ENCODE peak calls at places on chromosomes 7 and 10, in four cellular contexts. F is upper lobe of right lung, C is lower leg skin, R is hepatocyte. L is an unnamed sample.

GRCh38 chr10:28375399-28376354 is 72.8 kb upstream of the MPP7 start:
- DNase-seq in F (no peak), C (no peak), R (peak), L (no peak)

GRCh38 chr10:103666109-103666508 is 172.6 kb downstream of the NEURL1 start:
- DNase-seq in F (no peak), C (no peak), R (no peak), L (no peak)

GRCh38 chr7:143416565-143417149 is 8.0 kb upstream of the EPHA1 start:
- DNase-seq in F (no peak), C (no peak), R (peak), L (no peak)

GRCh38 chr7:28315565-28316420 is 96.5 kb upstream of the CREB5 start:
- DNase-seq in F (no peak), C (peak), R (no peak), L (no peak)

GRCh38 chr7:12315049-12315448 is 88.6 kb downstream of the VWDE start:
- DNase-seq in F (no peak), C (no peak), R (peak), L (no peak)

GRCh38 chr7:13336227-13336626 is 648.8 kb downstream of the ARL4A start:
- DNase-seq in F (no peak), C (no peak), R (no peak), L (no peak)

GRCh38 chr7:24328050-24328449 is 44.1 kb downstream of the NPY start:
- DNase-seq in F (peak), C (no peak), R (no peak), L (no peak)

GRCh38 chr7:95478139-95479037 is 7.4 kb upstream of the ASB4 start:
- DNase-seq in F (no peak), C (no peak), R (peak), L (no peak)

GRCh38 chr10:132540456-132540855 is 2.9 kb downstream of the INPP5A start:
- DNase-seq in F (no peak), C (no peak), R (no peak), L (no peak)

GRCh38 chr7:42262907-42263466 is 26.0 kb upstream of the GLI3 start:
- DNase-seq in F (no peak), C (peak), R (peak), L (no peak)

GRCh38 chr7:37031571-37032257 is 307.4 kb upstream of the AOAH start:
- DNase-seq in F (peak), C (peak), R (peak), L (no peak)

GRCh38 chr10:117736655-117737054 is 194.1 kb downstream of the EMX2 start:
- DNase-seq in F (no peak), C (peak), R (peak), L (no peak)

GRCh38 chr10:123999261-123999660 is 94.1 kb downstream of the CHST15 start:
- DNase-seq in F (no peak), C (no peak), R (no peak), L (no peak)
- TF ChIP-seq CTCF in F (no peak), C (no peak), R (no peak), L (no peak)

GRCh38 chr7:16023046-16023445 is 336.6 kb upstream of the MEOX2 start:
- DNase-seq in F (no peak), C (no peak), R (no peak), L (no peak)
- TF ChIP-seq CTCF in F (no peak), C (no peak), R (no peak), L (no peak)

DNA sequence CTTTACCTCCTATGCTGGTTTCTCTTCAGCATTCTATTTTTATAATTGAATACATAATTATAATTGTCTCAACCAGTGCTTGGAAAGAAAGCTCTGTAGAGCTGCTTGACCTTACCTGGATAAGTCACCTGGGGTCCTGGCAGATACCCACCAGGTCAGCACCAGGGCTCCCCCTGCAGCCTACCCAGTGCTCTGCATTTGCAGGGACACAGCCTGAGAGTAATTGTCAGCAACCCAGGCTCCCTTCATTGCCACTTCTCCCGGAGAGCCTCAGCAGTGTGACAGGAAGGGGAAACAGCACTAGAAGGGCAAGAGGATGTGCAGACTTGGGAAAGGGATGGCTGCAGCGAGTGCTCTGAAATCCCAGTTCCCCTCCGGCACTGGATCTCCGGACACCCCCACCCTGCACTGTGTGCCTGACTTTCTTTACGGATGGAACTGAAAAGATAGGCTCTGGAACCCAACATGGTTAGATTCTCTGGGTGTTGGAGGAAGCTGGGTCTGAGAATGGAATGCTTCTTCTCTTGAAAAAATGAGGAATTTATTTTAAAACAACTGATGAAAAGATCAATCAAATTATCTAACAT is 11.4 kb upstream of the PAX4 start:
- DNase-seq in F (no peak), C (no peak), R (peak), L (no peak)
- TF ChIP-seq CTCF in F (peak), C (no peak), R (peak), L (no peak)

DNA sequence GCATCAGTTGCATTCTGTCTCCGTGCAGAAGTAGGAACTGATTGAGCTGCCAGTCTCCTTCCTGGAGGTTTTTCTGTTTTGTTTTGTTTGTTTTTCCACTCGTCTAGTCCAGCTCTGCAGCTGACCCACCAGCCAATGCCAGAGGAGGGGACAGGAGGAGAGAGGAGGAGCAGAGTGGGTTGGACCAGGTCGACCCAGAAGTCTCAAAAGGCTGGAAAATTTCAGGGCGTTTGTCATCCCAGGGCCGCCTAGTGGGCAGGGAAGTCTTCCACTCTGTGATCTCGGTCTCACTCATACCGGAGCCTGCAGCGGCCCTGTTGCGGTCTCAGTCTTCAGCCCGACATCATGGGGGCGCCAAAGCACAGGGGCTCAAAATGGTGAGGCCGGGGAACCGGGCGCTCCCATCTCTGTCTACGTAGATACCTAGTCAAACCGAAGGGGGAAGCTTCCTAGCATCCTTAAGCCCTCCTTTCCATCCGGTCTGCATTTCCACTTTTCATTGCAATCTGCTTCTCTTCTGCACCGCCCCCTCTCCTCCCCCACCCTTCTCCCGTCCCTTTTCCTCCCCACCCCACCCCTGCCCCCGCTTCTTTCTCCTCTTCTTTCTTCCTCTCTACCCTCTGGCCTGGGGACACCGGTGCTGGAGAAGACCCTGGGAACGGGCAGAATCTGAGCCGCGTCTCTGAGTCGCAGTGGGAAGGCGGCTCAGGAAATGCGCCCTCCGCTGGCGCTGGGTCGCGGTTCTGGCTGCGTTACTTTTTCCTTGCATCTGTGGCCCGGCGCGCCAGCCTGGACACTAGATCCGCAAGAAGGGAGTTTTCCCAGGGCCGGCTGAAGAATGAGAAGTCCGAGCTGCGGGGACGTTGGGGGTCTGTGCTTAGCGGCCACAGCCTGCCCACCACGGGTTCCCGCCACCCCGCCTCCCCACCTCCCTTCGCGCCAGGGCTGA is 16.2 kb upstream of the PAX2 start:
- DNase-seq in F (peak), C (no peak), R (peak), L (no peak)
- TF ChIP-seq CTCF in F (peak), C (no peak), R (peak), L (no peak)

DNA sequence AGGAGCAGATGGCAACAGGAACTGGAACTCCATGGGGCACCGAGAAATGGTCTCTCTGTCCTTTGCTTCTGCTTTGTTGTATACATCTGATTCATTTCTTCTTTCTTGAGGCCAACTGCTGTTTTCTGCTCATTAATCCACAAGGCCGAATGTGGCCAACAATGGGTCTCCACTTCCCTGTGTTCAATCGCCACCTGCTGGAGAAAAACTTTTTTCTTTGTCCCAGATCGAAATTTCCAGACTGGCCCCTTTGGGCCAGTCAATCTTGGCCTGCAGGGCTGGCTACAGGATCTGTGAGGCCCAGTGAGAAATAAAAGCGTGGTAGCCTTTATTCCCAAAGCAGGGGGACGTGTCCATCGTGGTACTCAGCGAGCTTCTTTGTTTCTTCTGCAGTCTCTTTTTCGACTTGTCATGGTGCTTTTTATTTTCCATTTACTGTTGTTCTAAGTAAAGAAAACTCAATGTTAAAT is 58.8 kb downstream of the PARP12 start:
- DNase-seq in F (peak), C (no peak), R (peak), L (no peak)
- TF ChIP-seq CTCF in F (peak), C (no peak), R (peak), L (no peak)

GRCh38 chr10:70201105-70201504 is 30.8 kb upstream of the SAR1A start:
- DNase-seq in F (no peak), C (no peak), R (no peak), L (no peak)

GRCh38 chr10:70193391-70193844 is 23.1 kb upstream of the SAR1A start:
- DNase-seq in F (no peak), C (no peak), R (peak), L (no peak)

GRCh38 chr10:70197235-70197952 is 27.1 kb upstream of the SAR1A start:
- DNase-seq in F (no peak), C (no peak), R (no peak), L (no peak)

GRCh38 chr10:70198696-70199466 is 28.6 kb upstream of the SAR1A start:
- DNase-seq in F (no peak), C (no peak), R (no peak), L (no peak)
- TF ChIP-seq CTCF in F (no peak), C (no peak), R (no peak), L (no peak)

GRCh38 chr10:77422491-77423338 is 214.9 kb downstream of the KCNMA1 start:
- DNase-seq in F (no peak), C (no peak), R (no peak), L (no peak)

GRCh38 chr10:77419056-77419455 is 218.6 kb downstream of the KCNMA1 start:
- DNase-seq in F (no peak), C (no peak), R (no peak), L (no peak)

GRCh38 chr10:77421576-77421975 is 216.0 kb downstream of the KCNMA1 start:
- DNase-seq in F (no peak), C (no peak), R (no peak), L (no peak)

GRCh38 chr10:77419979-77420378 is 217.6 kb downstream of the KCNMA1 start:
- DNase-seq in F (no peak), C (no peak), R (no peak), L (no peak)

DNA sequence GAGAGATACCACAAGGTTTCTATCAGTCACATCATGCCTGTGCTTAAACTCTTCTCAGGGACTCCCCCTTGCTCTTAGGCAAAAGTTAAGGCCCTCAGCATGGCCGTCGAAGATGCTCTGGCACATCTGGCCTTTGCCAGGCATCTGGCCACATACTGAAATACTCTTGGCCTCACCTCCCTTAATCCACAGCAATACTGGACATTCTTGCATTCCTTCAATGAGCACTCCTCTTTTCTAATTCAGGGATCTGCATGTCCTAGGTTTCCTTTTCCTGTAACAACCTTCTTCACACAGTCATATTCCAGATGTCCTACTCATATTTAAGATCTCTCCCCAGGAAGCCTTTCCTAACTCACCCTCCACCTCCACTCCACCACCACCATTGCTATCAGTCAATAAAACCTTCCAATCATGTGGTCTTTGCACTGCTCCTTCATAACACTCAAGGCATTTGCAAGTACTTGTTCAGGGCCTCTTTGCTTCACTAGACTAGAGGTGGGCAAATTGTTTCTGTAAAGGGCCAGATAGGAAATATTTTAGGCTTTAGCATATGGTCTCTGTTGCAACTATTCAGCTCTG is 216.6 kb downstream of the KCNMA1 start:
- DNase-seq in F (no peak), C (no peak), R (no peak), L (no peak)
- TF ChIP-seq CTCF in F (no peak), C (no peak), R (no peak), L (no peak)

GRCh38 chr10:120998251-120998650 is 147.1 kb downstream of the WDR11 start:
- DNase-seq in F (no peak), C (no peak), R (no peak), L (no peak)

GRCh38 chr10:120998782-120999285 is 147.7 kb downstream of the WDR11 start:
- DNase-seq in F (no peak), C (no peak), R (no peak), L (no peak)

GRCh38 chr10:121002586-121003205 is 151.5 kb downstream of the WDR11 start:
- DNase-seq in F (no peak), C (no peak), R (no peak), L (no peak)

GRCh38 chr10:120997313-120998102 is 146.3 kb downstream of the WDR11 start:
- DNase-seq in F (no peak), C (no peak), R (no peak), L (no peak)

DNA sequence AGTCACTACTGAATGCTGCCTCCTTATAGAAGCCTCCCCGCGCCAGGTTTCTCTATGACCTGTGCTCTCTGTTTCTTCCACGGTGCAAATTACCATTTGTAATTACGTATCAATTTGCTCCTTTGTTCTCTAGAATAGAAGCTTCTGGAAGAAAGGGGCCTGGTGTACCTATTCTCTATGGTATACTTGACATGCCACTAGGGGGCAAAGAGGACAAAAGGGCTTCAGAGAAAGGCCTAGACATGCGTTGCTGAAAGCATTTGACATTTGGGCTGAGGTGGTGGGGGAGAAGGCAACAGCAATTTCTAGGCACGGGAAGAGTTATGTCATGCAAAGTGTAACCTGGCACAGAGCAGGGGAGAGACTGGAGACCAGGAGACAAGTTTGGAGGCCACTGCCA is 148.7 kb downstream of the WDR11 start:
- DNase-seq in F (no peak), C (no peak), R (no peak), L (no peak)
- TF ChIP-seq CTCF in F (no peak), C (no peak), R (no peak), L (no peak)

DNA sequence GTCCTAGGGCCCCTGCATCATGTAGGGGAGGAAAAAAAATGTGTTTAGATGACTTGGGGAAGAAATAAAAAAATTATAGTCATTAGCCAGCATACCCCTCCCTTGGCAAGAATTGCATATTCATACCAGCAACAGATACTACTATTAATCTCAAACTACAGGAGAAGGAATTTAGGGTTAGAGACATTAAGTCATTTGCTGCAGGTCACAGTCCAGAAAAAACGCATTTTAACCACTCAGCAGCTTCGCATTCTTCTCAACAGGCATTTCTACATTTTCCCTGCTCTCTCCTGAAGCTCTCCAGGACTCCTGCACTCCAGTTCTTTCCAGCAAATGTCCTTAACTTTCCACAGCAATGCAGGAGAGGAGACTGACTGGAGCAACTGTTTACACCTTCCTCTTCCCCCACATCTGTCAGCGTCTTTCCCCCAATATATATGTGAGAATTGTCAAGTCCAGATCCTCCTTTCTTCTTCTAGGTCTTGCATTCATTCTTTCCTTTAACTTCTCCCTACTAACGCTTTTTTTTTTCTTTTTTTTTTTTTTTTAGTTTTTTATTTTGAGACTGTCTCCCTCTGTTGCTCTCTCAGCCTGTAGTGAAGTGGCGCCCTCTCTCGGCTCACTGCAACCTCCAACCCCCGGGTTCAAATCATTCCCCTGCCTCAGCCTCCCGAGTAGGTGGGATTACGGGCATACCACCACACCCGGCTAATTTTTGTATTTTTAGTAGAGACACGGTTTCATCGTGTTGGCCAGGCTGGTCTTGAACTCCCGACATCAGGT is 35.6 kb downstream of the PRPS1L1 start:
- DNase-seq in F (no peak), C (no peak), R (no peak), L (no peak)
- TF ChIP-seq CTCF in F (peak), C (no peak), R (peak), L (no peak)